ENCODE peak calls at places on chromosome 14, in six cellular contexts. V, L, T, H, E and X are unnamed samples.

GRCh38 chr14:34837801-34838322 is 37.3 kb downstream of the BAZ1A start:
- DNase-seq in V (peak), L (no peak), T (no peak), H (no peak), E (peak), X (peak)

GRCh38 chr14:97065305-97066067 is 268.3 kb downstream of the VRK1 start:
- DNase-seq in V (no peak), L (no peak), T (no peak), H (no peak), E (peak), X (no peak)

GRCh38 chr14:88005978-88006851 is 1.3 kb downstream of the GPR65 start:
- DNase-seq in V (no peak), L (peak), T (no peak), H (no peak), E (peak), X (no peak)

GRCh38 chr14:54794148-54794547 is 108.5 kb downstream of the GCH1 start:
- DNase-seq in V (no peak), L (no peak), T (no peak), H (no peak), E (no peak), X (no peak)

GRCh38 chr14:72613196-72613974 is 280.5 kb downstream of the DPF3 start:
- DNase-seq in V (no peak), L (no peak), T (no peak), H (no peak), E (no peak), X (no peak)

GRCh38 chr14:24673534-24674203 is 39.7 kb upstream of the GZMB start:
- DNase-seq in V (no peak), L (peak), T (no peak), H (no peak), E (no peak), X (no peak)

GRCh38 chr14:55071870-55072640 is 20.6 kb downstream of the MAPK1IP1L start:
- DNase-seq in V (peak), L (no peak), T (no peak), H (no peak), E (peak), X (no peak)

GRCh38 chr14:68688872-68689371 is 103.9 kb downstream of the ZFP36L1 start:
- DNase-seq in V (no peak), L (no peak), T (peak), H (no peak), E (no peak), X (no peak)

GRCh38 chr14:95440951-95441350 is 75.5 kb downstream of the SYNE3 start:
- DNase-seq in V (no peak), L (no peak), T (no peak), H (no peak), E (no peak), X (no peak)

GRCh38 chr14:70901218-70901772 is 6.0 kb upstream of the PCNX1 start:
- DNase-seq in V (no peak), L (no peak), T (no peak), H (no peak), E (no peak), X (no peak)

GRCh38 chr14:64879635-64880381 is at the start of gene SPTB:
- DNase-seq in V (no peak), L (peak), T (no peak), H (peak), E (no peak), X (no peak)

GRCh38 chr14:100737526-100737925 is 10.8 kb downstream of the DLK1 start:
- DNase-seq in V (no peak), L (no peak), T (no peak), H (no peak), E (no peak), X (no peak)

GRCh38 chr14:62308927-62309326 is 546.7 kb downstream of the SNAPC1 start:
- DNase-seq in V (no peak), L (no peak), T (no peak), H (no peak), E (no peak), X (no peak)

GRCh38 chr14:36805116-36805515 is 143.5 kb downstream of the PAX9 start:
- DNase-seq in V (no peak), L (no peak), T (no peak), H (no peak), E (no peak), X (no peak)

GRCh38 chr14:69685217-69685616 is 73.8 kb downstream of the SUSD6 start:
- DNase-seq in V (no peak), L (peak), T (no peak), H (no peak), E (peak), X (no peak)

GRCh38 chr14:20499881-20500280 is 5.5 kb upstream of the RNASE10 start:
- DNase-seq in V (no peak), L (no peak), T (no peak), H (no peak), E (no peak), X (no peak)